ENCODE peak calls at places on chromosomes 4 and X, in four cellular contexts. S, Q, W and I are unnamed samples.

GRCh38 chrX:47224896-47225290 is 6.4 kb downstream of the CDK16 start:
- DNase-seq in S (no peak), Q (no peak), W (no peak), I (no peak)

GRCh38 chr4:87559090-87559837 is 30.1 kb upstream of the SPARCL1 start:
- DNase-seq in S (no peak), Q (no peak), W (no peak), I (no peak)

GRCh38 chr4:126799471-126799870 is 833.3 kb upstream of the INTU start:
- DNase-seq in S (no peak), Q (peak), W (no peak), I (no peak)

GRCh38 chrX:17373337-17373736 is 1.7 kb upstream of the NHS start:
- DNase-seq in S (no peak), Q (no peak), W (no peak), I (no peak)

GRCh38 chr4:6112606-6113290 is 87.6 kb downstream of the JAKMIP1 start:
- DNase-seq in S (no peak), Q (no peak), W (no peak), I (no peak)

GRCh38 chrX:115912372-115912897 is 258.1 kb upstream of the AGTR2 start:
- DNase-seq in S (no peak), Q (peak), W (no peak), I (no peak)

GRCh38 chr4:109665783-109666455 is 37.3 kb downstream of the CASP6 start:
- DNase-seq in S (no peak), Q (no peak), W (no peak), I (no peak)

GRCh38 chrX:13340182-13340791 is 20.4 kb upstream of the ATXN3L start:
- DNase-seq in S (no peak), Q (peak), W (no peak), I (peak)

GRCh38 chr4:168502886-168503285 is 6.0 kb downstream of the PALLD start:
- DNase-seq in S (no peak), Q (no peak), W (no peak), I (no peak)

GRCh38 chr4:55143858-55144257 is 18.5 kb upstream of the KDR start:
- DNase-seq in S (no peak), Q (no peak), W (no peak), I (no peak)

GRCh38 chr4:145609494-145610427 is 9.4 kb upstream of the MMAA start:
- DNase-seq in S (no peak), Q (peak), W (no peak), I (no peak)

GRCh38 chrX:72620550-72621145 is 48.0 kb upstream of the HDAC8 start:
- DNase-seq in S (peak), Q (peak), W (peak), I (peak)

GRCh38 chr4:40840985-40841571 is 91.3 kb downstream of the NSUN7 start:
- DNase-seq in S (peak), Q (peak), W (peak), I (no peak)

GRCh38 chrX:29652484-29652883 is 562.9 kb upstream of the MAGEB2 start:
- DNase-seq in S (peak), Q (peak), W (no peak), I (peak)

GRCh38 chrX:11770320-11770719 is 12.3 kb downstream of the MSL3 start:
- DNase-seq in S (no peak), Q (peak), W (no peak), I (no peak)

GRCh38 chr4:138223191-138223910 is 18.8 kb downstream of the SLC7A11 start:
- DNase-seq in S (no peak), Q (no peak), W (no peak), I (no peak)

GRCh38 chr4:3438847-3439180 is 3.0 kb upstream of the HGFAC start:
- DNase-seq in S (no peak), Q (no peak), W (no peak), I (no peak)
- H3K4me3 ChIP-seq in S (no peak), Q (no peak), W (no peak), I (no peak)

GRCh38 chrX:119189586-119189985 is 46.5 kb upstream of the PGRMC1 start:
- DNase-seq in S (no peak), Q (peak), W (peak), I (no peak)

GRCh38 chrX:119187298-119187697 is 48.8 kb upstream of the PGRMC1 start:
- DNase-seq in S (no peak), Q (no peak), W (no peak), I (no peak)

GRCh38 chrX:119190251-119190651 is 45.8 kb upstream of the PGRMC1 start:
- DNase-seq in S (no peak), Q (peak), W (no peak), I (no peak)

GRCh38 chrX:119190736-119191282 is 45.3 kb upstream of the PGRMC1 start:
- DNase-seq in S (no peak), Q (peak), W (no peak), I (no peak)

GRCh38 chrX:119189115-119189514 is 47.0 kb upstream of the PGRMC1 start:
- DNase-seq in S (no peak), Q (no peak), W (no peak), I (no peak)
- TF ChIP-seq CTCF in S (no peak), Q (peak), W (no peak), I (no peak)

DNA sequence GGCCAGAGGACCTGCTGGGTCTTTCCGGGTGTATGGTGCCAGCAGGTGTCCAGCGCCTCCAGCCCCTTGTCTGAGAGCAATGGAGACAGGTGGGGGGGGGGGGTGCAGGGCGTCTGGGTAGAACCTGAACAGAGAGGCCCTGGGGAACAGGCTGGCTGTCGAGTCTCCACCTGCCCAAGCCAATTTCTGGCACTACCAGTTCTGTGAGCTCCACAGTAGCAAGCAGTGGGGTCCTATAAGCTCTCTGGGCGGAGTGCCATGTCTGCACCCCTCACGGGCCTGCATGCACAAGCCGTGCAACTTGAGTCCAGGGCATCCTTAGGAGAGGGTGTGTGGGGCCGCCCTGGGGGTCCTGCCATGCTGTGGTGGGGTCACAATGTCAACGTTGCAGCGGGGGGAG is 10.1 kb upstream of the FGFR3 start:
- DNase-seq in S (no peak), Q (no peak), W (no peak), I (no peak)
- H3K4me3 ChIP-seq in S (no peak), Q (no peak), W (no peak), I (no peak)

DNA sequence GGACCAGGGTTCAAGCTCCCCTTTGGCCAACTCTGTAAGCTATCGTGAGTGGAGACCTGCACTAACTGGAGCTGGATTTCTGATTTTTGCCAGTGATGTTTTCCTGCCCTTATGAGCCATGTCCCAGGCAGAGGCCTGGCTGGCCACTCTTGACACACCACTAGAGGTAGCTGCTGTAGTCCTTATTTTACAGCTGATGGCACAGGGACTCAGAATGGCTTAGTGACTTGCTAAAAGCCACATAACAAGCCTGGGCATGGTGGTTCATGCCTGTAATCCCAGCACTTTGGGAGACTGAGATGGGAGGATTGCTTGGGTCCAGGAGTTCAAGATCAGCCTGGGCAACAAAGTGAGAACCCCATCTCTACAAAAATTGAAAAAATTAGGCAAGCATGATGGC is 33.4 kb downstream of the CYTL1 start:
- DNase-seq in S (no peak), Q (peak), W (no peak), I (no peak)
- TF ChIP-seq CTCF in S (peak), Q (peak), W (no peak), I (peak)

GRCh38 chrX:122134291-122134690 is 1049.8 kb upstream of the GRIA3 start:
- DNase-seq in S (no peak), Q (peak), W (no peak), I (peak)
- H3K4me3 ChIP-seq in S (no peak), Q (no peak), W (no peak), I (no peak)